ENCODE peak calls at places on chromosome 15, in seven cellular contexts. One of them, this sample, is unnamed.

GRCh38 chr15:62254137-62254934 is 89.3 kb upstream of the C2CD4B start:
- DNase-seq in skeletal muscle cell: no peak
- DNase-seq in stimulated activated CD8-positive, alpha-beta memory T cell treated with anti-CD3 and anti-CD28 coated beads, Interleukin-15, amount 100 ng/mL, for 4 hours: no peak
- DNase-seq in cardiac fibroblast: peak; percentile 76
- DNase-seq in hypothalamus: peak; percentile 18
- DNase-seq in AG04450: peak; percentile 10
- DNase-seq in activated T-cell treated with anti-CD3 and anti-CD28 coated beads for 24 hours: peak; percentile 45
- DNase-seq in this sample: no peak

GRCh38 chr15:34436956-34437442 is 609 bp downstream of the GOLGA8A start:
- DNase-seq in activated T-cell treated with anti-CD3 and anti-CD28 coated beads for 24 hours: peak; percentile 35
- DNase-seq in cardiac fibroblast: peak; percentile 27
- DNase-seq in hypothalamus: peak; percentile 8
- DNase-seq in skeletal muscle cell: no peak
- DNase-seq in AG04450: no peak
- DNase-seq in stimulated activated CD8-positive, alpha-beta memory T cell treated with anti-CD3 and anti-CD28 coated beads, Interleukin-15, amount 100 ng/mL, for 4 hours: peak; percentile 38
- DNase-seq in this sample: no peak

GRCh38 chr15:47870956-47871625 is 153.8 kb downstream of the SEMA6D start:
- DNase-seq in stimulated activated CD8-positive, alpha-beta memory T cell treated with anti-CD3 and anti-CD28 coated beads, Interleukin-15, amount 100 ng/mL, for 4 hours: no peak
- DNase-seq in cardiac fibroblast: peak; percentile 87
- DNase-seq in AG04450: no peak
- DNase-seq in hypothalamus: no peak
- DNase-seq in skeletal muscle cell: peak; percentile 68
- DNase-seq in activated T-cell treated with anti-CD3 and anti-CD28 coated beads for 24 hours: no peak
- DNase-seq in this sample: no peak

GRCh38 chr15:66901336-66902100 is 163.9 kb upstream of the SMAD3 start:
- DNase-seq in AG04450: no peak
- DNase-seq in skeletal muscle cell: no peak
- DNase-seq in activated T-cell treated with anti-CD3 and anti-CD28 coated beads for 24 hours: no peak
- DNase-seq in hypothalamus: no peak
- DNase-seq in stimulated activated CD8-positive, alpha-beta memory T cell treated with anti-CD3 and anti-CD28 coated beads, Interleukin-15, amount 100 ng/mL, for 4 hours: no peak
- DNase-seq in cardiac fibroblast: peak; percentile 68
- DNase-seq in this sample: no peak

GRCh38 chr15:28271697-28272250 is 50.2 kb downstream of the HERC2 start:
- DNase-seq in activated T-cell treated with anti-CD3 and anti-CD28 coated beads for 24 hours: no peak
- DNase-seq in cardiac fibroblast: no peak
- DNase-seq in stimulated activated CD8-positive, alpha-beta memory T cell treated with anti-CD3 and anti-CD28 coated beads, Interleukin-15, amount 100 ng/mL, for 4 hours: no peak
- DNase-seq in hypothalamus: no peak
- DNase-seq in skeletal muscle cell: no peak
- DNase-seq in AG04450: no peak
- DNase-seq in this sample: no peak

GRCh38 chr15:69535101-69535638 is 82.6 kb downstream of the RPLP1 start:
- DNase-seq in hypothalamus: no peak
- DNase-seq in cardiac fibroblast: peak; percentile 49
- DNase-seq in skeletal muscle cell: peak; percentile 23
- DNase-seq in activated T-cell treated with anti-CD3 and anti-CD28 coated beads for 24 hours: no peak
- DNase-seq in AG04450: peak; percentile 13
- DNase-seq in stimulated activated CD8-positive, alpha-beta memory T cell treated with anti-CD3 and anti-CD28 coated beads, Interleukin-15, amount 100 ng/mL, for 4 hours: no peak
- DNase-seq in this sample: no peak

GRCh38 chr15:73844356-73844755 is 29.0 kb upstream of the TBC1D21 start:
- DNase-seq in hypothalamus: no peak
- DNase-seq in activated T-cell treated with anti-CD3 and anti-CD28 coated beads for 24 hours: no peak
- DNase-seq in cardiac fibroblast: peak; percentile 9
- DNase-seq in skeletal muscle cell: no peak
- DNase-seq in AG04450: no peak
- DNase-seq in stimulated activated CD8-positive, alpha-beta memory T cell treated with anti-CD3 and anti-CD28 coated beads, Interleukin-15, amount 100 ng/mL, for 4 hours: no peak
- DNase-seq in this sample: no peak

GRCh38 chr15:75616766-75617165 is 8.8 kb downstream of the SNUPN start:
- DNase-seq in activated T-cell treated with anti-CD3 and anti-CD28 coated beads for 24 hours: no peak
- DNase-seq in AG04450: no peak
- DNase-seq in skeletal muscle cell: no peak
- DNase-seq in stimulated activated CD8-positive, alpha-beta memory T cell treated with anti-CD3 and anti-CD28 coated beads, Interleukin-15, amount 100 ng/mL, for 4 hours: no peak
- DNase-seq in cardiac fibroblast: no peak
- DNase-seq in hypothalamus: no peak
- DNase-seq in this sample: no peak

GRCh38 chr15:37105795-37106333 is 5.5 kb upstream of the MEIS2 start:
- DNase-seq in hypothalamus: no peak
- DNase-seq in skeletal muscle cell: no peak
- DNase-seq in activated T-cell treated with anti-CD3 and anti-CD28 coated beads for 24 hours: no peak
- DNase-seq in stimulated activated CD8-positive, alpha-beta memory T cell treated with anti-CD3 and anti-CD28 coated beads, Interleukin-15, amount 100 ng/mL, for 4 hours: no peak
- DNase-seq in AG04450: no peak
- DNase-seq in cardiac fibroblast: no peak
- DNase-seq in this sample: no peak

GRCh38 chr15:74433592-74434259 is at the start of gene SEMA7A:
- DNase-seq in stimulated activated CD8-positive, alpha-beta memory T cell treated with anti-CD3 and anti-CD28 coated beads, Interleukin-15, amount 100 ng/mL, for 4 hours: peak; percentile 82
- DNase-seq in hypothalamus: peak; percentile 80
- DNase-seq in cardiac fibroblast: peak; percentile 66
- DNase-seq in activated T-cell treated with anti-CD3 and anti-CD28 coated beads for 24 hours: peak; percentile 76
- DNase-seq in skeletal muscle cell: peak; percentile 39
- DNase-seq in AG04450: no peak
- DNase-seq in this sample: no peak

GRCh38 chr15:22949074-22949547 is 31.1 kb downstream of the CYFIP1 start:
- DNase-seq in cardiac fibroblast: peak; percentile 88
- DNase-seq in AG04450: no peak
- DNase-seq in activated T-cell treated with anti-CD3 and anti-CD28 coated beads for 24 hours: no peak
- DNase-seq in stimulated activated CD8-positive, alpha-beta memory T cell treated with anti-CD3 and anti-CD28 coated beads, Interleukin-15, amount 100 ng/mL, for 4 hours: no peak
- DNase-seq in hypothalamus: no peak
- DNase-seq in skeletal muscle cell: peak; percentile 68
- DNase-seq in this sample: peak; percentile 81

GRCh38 chr15:66233487-66234415 is 19.8 kb downstream of the MEGF11 start:
- DNase-seq in activated T-cell treated with anti-CD3 and anti-CD28 coated beads for 24 hours: no peak
- DNase-seq in stimulated activated CD8-positive, alpha-beta memory T cell treated with anti-CD3 and anti-CD28 coated beads, Interleukin-15, amount 100 ng/mL, for 4 hours: no peak
- DNase-seq in hypothalamus: no peak
- DNase-seq in cardiac fibroblast: peak; percentile 48
- DNase-seq in AG04450: no peak
- DNase-seq in skeletal muscle cell: no peak
- DNase-seq in this sample: no peak

GRCh38 chr15:98684441-98684840 is 36.1 kb downstream of the IGF1R start:
- DNase-seq in stimulated activated CD8-positive, alpha-beta memory T cell treated with anti-CD3 and anti-CD28 coated beads, Interleukin-15, amount 100 ng/mL, for 4 hours: no peak
- DNase-seq in hypothalamus: no peak
- DNase-seq in skeletal muscle cell: peak; percentile 64
- DNase-seq in cardiac fibroblast: peak; percentile 64
- DNase-seq in activated T-cell treated with anti-CD3 and anti-CD28 coated beads for 24 hours: no peak
- DNase-seq in AG04450: no peak
- DNase-seq in this sample: no peak

GRCh38 chr15:27059610-27060202 is 88.7 kb downstream of the GABRG3 start:
- DNase-seq in hypothalamus: peak; percentile 7
- DNase-seq in stimulated activated CD8-positive, alpha-beta memory T cell treated with anti-CD3 and anti-CD28 coated beads, Interleukin-15, amount 100 ng/mL, for 4 hours: no peak
- DNase-seq in activated T-cell treated with anti-CD3 and anti-CD28 coated beads for 24 hours: peak; percentile 4
- DNase-seq in cardiac fibroblast: peak; percentile 26
- DNase-seq in skeletal muscle cell: no peak
- DNase-seq in AG04450: no peak
- DNase-seq in this sample: no peak

GRCh38 chr15:69629631-69630161 is 177.1 kb downstream of the RPLP1 start:
- DNase-seq in AG04450: no peak
- DNase-seq in skeletal muscle cell: no peak
- DNase-seq in hypothalamus: no peak
- DNase-seq in activated T-cell treated with anti-CD3 and anti-CD28 coated beads for 24 hours: no peak
- DNase-seq in stimulated activated CD8-positive, alpha-beta memory T cell treated with anti-CD3 and anti-CD28 coated beads, Interleukin-15, amount 100 ng/mL, for 4 hours: no peak
- DNase-seq in cardiac fibroblast: no peak
- DNase-seq in this sample: no peak

GRCh38 chr15:78540955-78541743 is 905 bp downstream of the PSMA4 start:
- DNase-seq in skeletal muscle cell: no peak
- DNase-seq in hypothalamus: no peak
- DNase-seq in stimulated activated CD8-positive, alpha-beta memory T cell treated with anti-CD3 and anti-CD28 coated beads, Interleukin-15, amount 100 ng/mL, for 4 hours: no peak
- DNase-seq in AG04450: no peak
- DNase-seq in activated T-cell treated with anti-CD3 and anti-CD28 coated beads for 24 hours: peak; percentile 10
- DNase-seq in cardiac fibroblast: peak; percentile 9
- DNase-seq in this sample: no peak

GRCh38 chr15:56249080-56249479 is 5.4 kb upstream of the RFX7 start:
- DNase-seq in AG04450: no peak
- DNase-seq in stimulated activated CD8-positive, alpha-beta memory T cell treated with anti-CD3 and anti-CD28 coated beads, Interleukin-15, amount 100 ng/mL, for 4 hours: no peak
- DNase-seq in skeletal muscle cell: peak; percentile 21
- DNase-seq in cardiac fibroblast: peak; percentile 90
- DNase-seq in hypothalamus: no peak
- DNase-seq in activated T-cell treated with anti-CD3 and anti-CD28 coated beads for 24 hours: no peak
- DNase-seq in this sample: no peak

GRCh38 chr15:35448294-35448693 is 97.7 kb downstream of the DPH6 start:
- DNase-seq in stimulated activated CD8-positive, alpha-beta memory T cell treated with anti-CD3 and anti-CD28 coated beads, Interleukin-15, amount 100 ng/mL, for 4 hours: no peak
- DNase-seq in cardiac fibroblast: peak; percentile 37
- DNase-seq in hypothalamus: no peak
- DNase-seq in activated T-cell treated with anti-CD3 and anti-CD28 coated beads for 24 hours: no peak
- DNase-seq in skeletal muscle cell: no peak
- DNase-seq in AG04450: no peak
- DNase-seq in this sample: no peak